ENCODE peak calls at places on chromosomes 11 and 22, in four cellular contexts. A, R, X and S are unnamed samples.
A peak's percentile ranks its signal among the peaks of the same experiment; 100 is the strongest.

GRCh38 chr22:32204856-32205722 is at the start of gene RFPL2:
- DNase-seq in A (peak; percentile 8), R (no peak), X (no peak), S (no peak)

GRCh38 chr22:24154826-24155225 is 26.5 kb upstream of the SUSD2 start:
- DNase-seq in A (no peak), R (no peak), X (no peak), S (no peak)

GRCh38 chr11:110432713-110433392 is 3.1 kb downstream of the FDX1 start:
- DNase-seq in R (no peak), X (no peak), A (no peak), S (no peak)

GRCh38 chr11:68361702-68362101 is 49.3 kb downstream of the LRP5 start:
- DNase-seq in X (no peak), A (no peak), R (no peak), S (no peak)

GRCh38 chr22:25626146-25626992 is 61.9 kb downstream of the GRK3 start:
- DNase-seq in X (no peak), A (no peak), R (no peak), S (no peak)

GRCh38 chr22:38737302-38738060 is 18.3 kb downstream of the SUN2 start:
- DNase-seq in A (no peak), X (no peak), R (no peak), S (no peak)

GRCh38 chr11:121304750-121305149 is 12.2 kb downstream of the SC5D start:
- DNase-seq in R (no peak), A (no peak), X (no peak), S (no peak)

GRCh38 chr11:45141631-45142030 is 4.8 kb upstream of the PRDM11 start:
- DNase-seq in R (no peak), X (no peak), A (no peak), S (no peak)

GRCh38 chr22:28903719-28904118 is 20.3 kb downstream of the ZNRF3 start:
- DNase-seq in X (no peak), R (peak; percentile 33), A (no peak), S (no peak)

GRCh38 chr11:93160808-93161207 is 37.0 kb downstream of the SLC36A4 start:
- DNase-seq in A (no peak), R (no peak), X (no peak), S (no peak)

GRCh38 chr11:71342951-71343827 is 90.8 kb upstream of the SHANK2 start:
- DNase-seq in A (no peak), R (no peak), X (no peak), S (no peak)

GRCh38 chr11:31106963-31107576 is 262.5 kb downstream of the DCDC1 start:
- DNase-seq in R (peak; percentile 49), A (peak; percentile 22), X (no peak), S (no peak)

GRCh38 chr11:111282663-111283062 is 15.7 kb upstream of the POU2AF3 start:
- DNase-seq in R (no peak), X (no peak), A (no peak), S (no peak)

GRCh38 chr11:80182906-80183305 is 742.1 kb upstream of the TENM4 start:
- DNase-seq in X (no peak), R (no peak), A (no peak), S (no peak)

GRCh38 chr11:70788247-70789022 is 390.1 kb downstream of the CTTN start:
- DNase-seq in X (peak; percentile 33), A (peak; percentile 76), R (no peak), S (peak; percentile 45)

GRCh38 chr11:118820412-118821357 is 29.7 kb upstream of the DDX6 start:
- DNase-seq in X (no peak), R (peak; percentile 77), A (peak; percentile 18), S (no peak)

GRCh38 chr22:18076060-18076497 is 1.7 kb upstream of the PEX26 start:
- DNase-seq in A (peak; percentile 85), R (peak; percentile 77), X (peak; percentile 83), S (peak; percentile 81)

GRCh38 chr22:46576556-46577351 is 39.3 kb upstream of the CELSR1 start:
- DNase-seq in A (no peak), R (no peak), X (no peak), S (no peak)

GRCh38 chr11:77109236-77110019 is 6.8 kb downstream of the OMP start:
- DNase-seq in R (no peak), X (no peak), A (no peak), S (no peak)

GRCh38 chr22:36156119-36156514 is 4.4 kb downstream of the APOL3 start:
- DNase-seq in R (no peak), X (no peak), A (no peak), S (no peak)

GRCh38 chr22:36156515-36157419 is 3.8 kb downstream of the APOL3 start:
- DNase-seq in R (peak; percentile 94), X (peak; percentile 49), A (peak; percentile 16), S (no peak)

GRCh38 chr22:36153756-36154155 is 6.8 kb downstream of the APOL3 start:
- DNase-seq in A (no peak), X (no peak), R (no peak), S (no peak)

GRCh38 chr22:36152088-36152487 is 8.5 kb downstream of the APOL3 start:
- DNase-seq in R (no peak), A (no peak), X (no peak), S (no peak)

DNA sequence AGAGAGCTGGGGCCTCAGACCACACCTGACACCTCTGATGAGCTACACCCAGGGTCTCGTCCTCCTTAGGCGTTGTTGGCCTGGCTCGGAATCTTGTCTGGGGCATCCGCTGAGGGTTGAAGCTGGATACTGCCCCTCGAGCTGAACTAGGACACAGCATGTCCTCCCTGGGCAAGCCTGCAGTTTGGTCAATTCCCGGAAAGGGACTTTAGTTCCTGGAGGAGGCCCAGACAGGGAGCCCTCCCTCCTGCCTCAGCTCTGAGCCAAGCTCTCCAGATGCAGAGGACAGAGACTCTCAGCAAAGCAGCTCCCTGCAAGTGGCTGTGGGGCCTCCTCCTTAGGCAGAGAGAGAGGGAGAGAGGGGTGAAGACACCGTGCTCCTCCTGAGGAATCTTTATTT is 4.9 kb downstream of the APOL3 start:
- DNase-seq in R (peak; percentile 83), A (no peak), X (no peak), S (no peak)
- TF ChIP-seq CTCF in R (no peak), A (no peak), X (no peak), S (no peak)

DNA sequence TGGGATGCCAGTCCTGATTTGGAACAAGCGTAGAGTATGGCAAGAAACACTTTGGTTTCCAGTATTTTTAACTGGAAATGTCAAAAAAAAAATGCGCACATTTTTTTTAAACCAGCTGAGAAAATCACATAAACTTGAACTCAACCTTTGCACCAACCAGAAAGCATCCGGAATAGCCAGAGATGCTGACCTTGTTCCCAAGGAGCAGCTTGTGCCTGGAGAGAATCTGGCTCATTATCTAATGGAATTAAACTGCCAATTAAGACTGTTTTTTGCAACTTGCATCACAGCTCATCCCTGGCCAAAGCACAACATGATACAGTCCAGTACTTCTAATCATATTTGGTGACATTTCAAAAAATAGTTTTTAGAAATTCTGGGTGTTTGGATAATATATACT is 8.4 kb upstream of the ETS1 start:
- DNase-seq in R (no peak), A (no peak), X (no peak), S (no peak)
- TF ChIP-seq CTCF in R (no peak), A (no peak), X (no peak), S (no peak)

DNA sequence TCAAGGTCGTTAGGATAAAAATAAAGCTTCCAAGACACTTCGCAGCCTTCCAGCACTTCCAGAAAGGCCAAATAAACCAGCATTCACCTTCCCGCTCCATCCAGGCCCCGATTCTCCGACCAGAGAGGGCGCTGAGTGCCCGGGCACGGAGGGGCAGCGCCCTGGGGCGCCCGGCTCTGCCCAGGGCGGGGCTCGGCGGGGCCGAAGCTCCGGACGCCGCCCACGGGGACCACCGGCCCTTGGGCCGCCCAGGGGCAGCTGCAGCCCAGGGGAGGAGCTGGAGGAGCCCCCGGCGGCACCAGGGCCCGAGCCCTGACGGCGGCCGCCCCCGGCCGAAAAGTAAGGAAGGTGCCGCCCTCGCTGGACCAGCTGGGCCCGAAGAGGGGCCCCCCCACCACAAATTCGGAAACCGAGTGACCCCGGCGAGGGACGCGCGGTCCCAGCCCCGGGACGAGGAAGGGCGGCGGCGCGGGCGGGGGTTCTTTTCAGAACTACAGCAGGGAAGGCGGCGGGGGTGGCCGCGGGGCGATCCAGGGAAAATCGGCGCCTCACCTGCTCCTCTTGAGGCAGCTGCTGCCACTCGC is 346 bp downstream of the ATL3 start:
- DNase-seq in R (peak; percentile 37), A (no peak), X (no peak), S (no peak)
- TF ChIP-seq CTCF in R (peak; percentile 43), A (peak; percentile 36), X (peak; percentile 36), S (peak; percentile 46)

GRCh38 chr11:81218440-81218839 is 1515.2 kb downstream of the FAM181B start:
- DNase-seq in R (no peak), A (no peak), X (no peak), S (no peak)
- TF ChIP-seq CTCF in R (no peak), A (no peak), X (no peak), S (no peak)